ENCODE peak calls at places on chromosomes 11 and 22, in four cellular contexts. I is left ventricle myocardium inferior, V is SK-N-SH, F is heart right ventricle. P is an unnamed sample.

GRCh38 chr22:47621253-47621652 is 858.8 kb downstream of the TBC1D22A start:
- DNase-seq in I (no peak), V (no peak), F (no peak), P (no peak)

GRCh38 chr22:46586531-46587011 is 33.6 kb upstream of the GRAMD4 start:
- DNase-seq in I (no peak), V (no peak), F (no peak), P (no peak)

GRCh38 chr11:93958991-93959390 is 62.2 kb upstream of the HEPHL1 start:
- DNase-seq in I (no peak), V (no peak), F (no peak), P (no peak)

GRCh38 chr22:36352775-36353507 is 34.8 kb downstream of the MYH9 start:
- DNase-seq in I (peak), V (no peak), F (peak), P (peak)

GRCh38 chr22:48880749-48881148 is 946.9 kb downstream of the BRD1 start:
- DNase-seq in I (no peak), V (no peak), F (no peak), P (no peak)

GRCh38 chr11:101446238-101446637 is 137.6 kb downstream of the TRPC6 start:
- DNase-seq in I (no peak), V (no peak), F (no peak), P (no peak)

GRCh38 chr11:9461760-9462134 is 935 bp downstream of the ZNF143 start:
- DNase-seq in I (no peak), V (peak), F (no peak), P (no peak)

GRCh38 chr11:61960532-61960931 is 6.9 kb downstream of the FTH1 start:
- DNase-seq in I (no peak), V (no peak), F (no peak), P (no peak)

GRCh38 chr11:43943357-43943930 is 1.0 kb downstream of the C11orf96 start:
- DNase-seq in I (no peak), V (no peak), F (no peak), P (peak)

GRCh38 chr22:38012604-38013072 is 28.3 kb upstream of the SOX10 start:
- DNase-seq in I (no peak), V (no peak), F (no peak), P (peak)

GRCh38 chr11:6686006-6686405 is 2.9 kb upstream of the MRPL17 start:
- DNase-seq in I (no peak), V (no peak), F (no peak), P (no peak)

GRCh38 chr11:12091957-12092558 is 18.3 kb upstream of the MICAL2 start:
- DNase-seq in I (no peak), V (no peak), F (no peak), P (no peak)

GRCh38 chr11:28860898-28861297 is 752.7 kb downstream of the METTL15 start:
- DNase-seq in I (no peak), V (no peak), F (no peak), P (peak)

GRCh38 chr11:17186932-17187692 is 20.7 kb downstream of the PIK3C2A start:
- DNase-seq in I (no peak), V (no peak), F (no peak), P (no peak)

GRCh38 chr22:37196539-37197450 is 8.7 kb upstream of the C1QTNF6 start:
- DNase-seq in I (peak), V (peak), F (peak), P (peak)

GRCh38 chr11:130110325-130111108 is 40.8 kb downstream of the APLP2 start:
- DNase-seq in I (no peak), V (no peak), F (no peak), P (no peak)

GRCh38 chr11:2595205-2595604 is 104.6 kb downstream of the KCNQ1OT1 start:
- DNase-seq in I (no peak), V (no peak), F (no peak), P (no peak)

GRCh38 chr11:2594267-2594666 is 105.5 kb downstream of the KCNQ1OT1 start:
- DNase-seq in I (no peak), V (no peak), F (no peak), P (no peak)

DNA sequence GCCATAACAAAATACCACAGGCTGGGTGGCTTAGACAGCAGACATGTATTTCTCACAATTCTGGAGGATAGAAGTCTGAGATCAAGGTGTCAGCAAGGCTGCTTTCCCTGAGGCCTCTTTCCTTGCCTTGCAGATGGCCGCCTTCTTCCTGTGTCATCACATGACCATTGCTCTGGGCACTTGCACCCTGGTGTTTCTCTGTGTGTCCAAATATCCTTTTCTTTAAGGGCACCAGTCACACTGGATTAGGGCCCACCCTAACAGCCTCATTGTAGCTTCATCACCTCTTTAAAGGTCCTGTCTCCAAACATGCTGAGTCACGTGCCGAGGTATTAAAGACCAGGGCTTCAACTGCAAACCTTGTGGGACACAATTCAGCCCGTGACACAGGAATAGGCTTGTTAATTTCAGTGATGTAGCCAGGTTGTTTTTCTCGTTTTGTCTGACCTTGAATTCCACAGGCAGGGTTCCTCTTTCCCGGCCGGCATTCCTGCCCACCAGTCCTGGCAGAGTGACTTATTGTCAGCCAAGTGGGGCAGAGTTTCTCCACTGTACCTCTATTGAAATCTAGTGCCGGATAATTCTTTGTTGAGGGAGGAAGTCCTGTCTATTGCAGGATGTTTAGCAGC is 100.1 kb downstream of the KCNQ1OT1 start:
- DNase-seq in I (no peak), V (no peak), F (no peak), P (no peak)
- TF ChIP-seq CTCF in I (no peak), V (no peak), F (no peak), P (no peak)

GRCh38 chr11:118621898-118622375 is 14.5 kb downstream of the PHLDB1 start:
- DNase-seq in I (no peak), V (no peak), F (no peak), P (no peak)
- H3K4me3 ChIP-seq in I (peak), V (peak), F (peak), P (peak)

GRCh38 chr11:76023408-76024068 is 182.8 kb downstream of the WNT11 start:
- DNase-seq in I (no peak), V (no peak), F (no peak), P (no peak)
- H3K27ac ChIP-seq in I (no peak), V (peak), F (peak), P (peak)

GRCh38 chr22:43923631-43924548 is at the start of gene PNPLA3:
- DNase-seq in I (peak), V (peak), F (peak), P (peak)

GRCh38 chr22:43923191-43923590 is 414 bp upstream of the PNPLA3 start:
- DNase-seq in I (no peak), V (no peak), F (no peak), P (peak)

GRCh38 chr22:43919106-43919965 is 4.3 kb upstream of the PNPLA3 start:
- DNase-seq in I (no peak), V (peak), F (no peak), P (peak)

GRCh38 chr22:43921361-43921760 is 2.2 kb upstream of the PNPLA3 start:
- DNase-seq in I (no peak), V (no peak), F (no peak), P (no peak)

GRCh38 chr22:43922123-43922522 is 1.5 kb upstream of the PNPLA3 start:
- DNase-seq in I (no peak), V (no peak), F (no peak), P (no peak)
- TF ChIP-seq CTCF in I (no peak), V (peak), F (no peak), P (peak)

GRCh38 chr22:17373839-17374238 is 4.6 kb downstream of the CECR2 start:
- DNase-seq in I (no peak), V (no peak), F (no peak), P (no peak)

GRCh38 chr22:17369553-17370035 is 334 bp downstream of the CECR2 start:
- DNase-seq in I (peak), V (peak), F (peak), P (peak)

GRCh38 chr22:17370766-17371181 is 1.5 kb downstream of the CECR2 start:
- DNase-seq in I (no peak), V (no peak), F (no peak), P (no peak)

GRCh38 chr22:17370036-17370765 is 941 bp downstream of the CECR2 start:
- DNase-seq in I (peak), V (peak), F (peak), P (peak)

GRCh38 chr22:17371446-17371845 is 2.2 kb downstream of the CECR2 start:
- DNase-seq in I (no peak), V (no peak), F (no peak), P (no peak)
- H3K4me3 ChIP-seq in I (peak), V (no peak), F (peak), P (peak)

GRCh38 chr11:36566407-36567053 is 1.3 kb upstream of the RAG1 start:
- DNase-seq in I (no peak), V (no peak), F (no peak), P (no peak)

GRCh38 chr11:36567684-36568083 is at the start of gene RAG1:
- DNase-seq in I (no peak), V (no peak), F (no peak), P (no peak)

GRCh38 chr11:36569095-36569494 is 1.3 kb downstream of the RAG1 start:
- DNase-seq in I (no peak), V (no peak), F (no peak), P (no peak)

GRCh38 chr11:36564376-36565032 is 3.3 kb upstream of the RAG1 start:
- DNase-seq in I (no peak), V (peak), F (peak), P (peak)

GRCh38 chr11:36565033-36565610 is 2.7 kb upstream of the RAG1 start:
- DNase-seq in I (no peak), V (peak), F (no peak), P (no peak)
- H3K27ac ChIP-seq in I (no peak), V (peak), F (no peak), P (no peak)

DNA sequence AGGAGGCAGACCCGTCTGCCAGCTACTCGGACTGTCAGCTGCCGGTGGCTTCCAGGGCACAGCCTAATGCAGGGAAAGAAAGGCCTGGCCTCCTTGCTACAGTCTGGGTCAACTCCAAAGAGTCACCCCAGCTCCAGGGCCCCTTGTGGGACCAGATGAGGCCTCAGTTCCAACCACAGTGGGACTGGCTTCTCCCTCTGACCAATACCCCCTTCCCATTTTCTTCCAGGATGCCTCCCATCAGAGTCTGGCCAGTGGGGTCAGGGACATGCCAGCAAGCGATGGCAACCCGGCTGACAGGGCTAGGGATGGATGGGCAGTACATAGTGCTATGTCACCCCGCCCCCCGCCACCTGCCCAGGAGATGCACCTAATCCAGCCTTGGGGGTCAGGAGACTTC is 36.6 kb downstream of the RPUSD4 start:
- DNase-seq in I (no peak), V (no peak), F (no peak), P (no peak)
- TF ChIP-seq CTCF in I (no peak), V (no peak), F (no peak), P (no peak)